ENCODE peak calls at places on chromosome 18, in seven cellular contexts. J is LoVo, H is ureter, A is uterus, M is NCI-H226, U is neural crest cell, E is smooth muscle cell of the brain vasculature. K is an unnamed sample.

GRCh38 chr18:75799449-75800330 is 372.2 kb upstream of the SMIM21 start:
- DNase-seq in J (no peak), U (no peak), M (no peak), A (no peak), E (no peak), H (no peak), K (no peak)

GRCh38 chr18:45416168-45416567 is 199.1 kb upstream of the SLC14A2 start:
- DNase-seq in J (no peak), H (peak), E (no peak), A (peak), M (no peak), U (no peak), K (peak)

GRCh38 chr18:3281456-3282400 is 19.8 kb downstream of the MYL12B start:
- DNase-seq in J (peak), U (no peak), M (peak), E (peak), H (no peak), A (no peak), K (no peak)

GRCh38 chr18:76256897-76257500 is 238.0 kb downstream of the ZNF516 start:
- DNase-seq in A (peak), E (peak), M (no peak), J (no peak), U (no peak), H (no peak), K (no peak)

GRCh38 chr18:48827321-48828200 is 123.2 kb downstream of the SMAD7 start:
- DNase-seq in U (no peak), H (peak), E (no peak), J (no peak), A (peak), M (no peak), K (no peak)

GRCh38 chr18:4333043-4333442 is 122.1 kb downstream of the DLGAP1 start:
- DNase-seq in A (no peak), H (no peak), E (no peak), J (no peak), M (no peak), U (no peak), K (no peak)

GRCh38 chr18:77948571-77948970 is 698.9 kb downstream of the GALR1 start:
- DNase-seq in A (no peak), E (no peak), M (no peak), H (no peak), J (no peak), U (no peak), K (no peak)

GRCh38 chr18:49788327-49788908 is 24.9 kb downstream of the ACAA2 start:
- DNase-seq in J (peak), U (no peak), E (no peak), M (no peak), H (no peak), A (no peak), K (no peak)

GRCh38 chr18:48996901-48997463 is 46.2 kb upstream of the SMAD7 start:
- DNase-seq in E (no peak), A (no peak), U (no peak), J (peak), M (no peak), H (no peak), K (no peak)

GRCh38 chr18:76445741-76446232 is 49.3 kb downstream of the ZNF516 start:
- DNase-seq in U (no peak), H (peak), A (no peak), M (no peak), E (no peak), J (no peak), K (no peak)

GRCh38 chr18:22169011-22169888 is at the start of gene GATA6:
- DNase-seq in U (peak), H (peak), M (peak), J (peak), A (peak), E (no peak), K (no peak)

GRCh38 chr18:79910563-79910962 is 40.9 kb downstream of the SLC66A2 start:
- DNase-seq in J (no peak), U (no peak), A (no peak), E (no peak), M (no peak), H (no peak), K (no peak)

GRCh38 chr18:23853448-23854210 is 160.9 kb upstream of the TTC39C start:
- DNase-seq in A (no peak), U (no peak), H (peak), M (no peak), E (no peak), J (no peak), K (no peak)

GRCh38 chr18:3663870-3664512 is 214.0 kb downstream of the TGIF1 start:
- DNase-seq in U (no peak), A (no peak), M (no peak), H (no peak), J (no peak), E (no peak), K (no peak)

K was measured in NCI-H187 treated with DMSO at 0.1 percent for 48 hours.